ENCODE peak calls at places on chromosome 21, in seven cellular contexts. J is esophagus muscularis mucosa, Z is K562, O is sigmoid colon, U is A549, G is transverse colon, I is SK-N-SH. P is an unnamed sample.
A peak's percentile ranks its signal among the peaks of the same experiment; 100 is the strongest.

GRCh38 chr21:41752231-41752681 is 14.6 kb downstream of the RIPK4 start:
- DNase-seq in J (no peak), I (no peak), U (no peak), G (no peak), O (no peak), Z (no peak), P (no peak)

GRCh38 chr21:38911523-38912354 is 106.0 kb downstream of the ETS2 start:
- DNase-seq in O (no peak), Z (no peak), G (peak; percentile 55), U (no peak), J (peak; percentile 64), I (no peak), P (no peak)

GRCh38 chr21:33256019-33256418 is 10.1 kb upstream of the IL10RB start:
- DNase-seq in Z (no peak), O (no peak), U (no peak), J (no peak), G (no peak), I (no peak), P (no peak)

GRCh38 chr21:35664683-35665082 is 395.6 kb downstream of the SETD4 start:
- DNase-seq in J (no peak), U (no peak), O (no peak), I (no peak), G (no peak), Z (no peak), P (no peak)

GRCh38 chr21:17572431-17572830 is 40.3 kb downstream of the BTG3 start:
- DNase-seq in U (no peak), Z (no peak), J (no peak), I (no peak), G (no peak), O (no peak), P (no peak)

GRCh38 chr21:31266241-31266640 is 77.8 kb downstream of the TIAM1 start:
- DNase-seq in I (no peak), J (no peak), Z (no peak), O (no peak), U (no peak), G (no peak), P (no peak)

GRCh38 chr21:34530264-34530663 is 18.3 kb upstream of the KCNE1 start:
- DNase-seq in J (no peak), O (no peak), I (no peak), G (no peak), U (no peak), Z (no peak), P (no peak)

GRCh38 chr21:39613029-39613934 is 542 bp downstream of the B3GALT5 start:
- DNase-seq in U (no peak), Z (no peak), O (no peak), G (no peak), J (peak; percentile 68), I (peak; percentile 45), P (no peak)

GRCh38 chr21:25639167-25639921 is at the start of gene JAM2:
- DNase-seq in Z (no peak), O (peak; percentile 76), J (no peak), G (peak; percentile 33), I (peak; percentile 88), U (no peak), P (no peak)

GRCh38 chr21:43575466-43575841 is 83.8 kb downstream of the HSF2BP start:
- DNase-seq in Z (no peak), I (no peak), O (no peak), G (no peak), U (no peak), J (no peak), P (no peak)

GRCh38 chr21:43572443-43572842 is 86.8 kb downstream of the HSF2BP start:
- DNase-seq in U (no peak), Z (no peak), I (no peak), J (no peak), G (no peak), O (no peak), P (no peak)

GRCh38 chr21:43573921-43574320 is 85.4 kb downstream of the HSF2BP start:
- DNase-seq in I (no peak), U (no peak), G (no peak), O (no peak), Z (no peak), J (no peak), P (no peak)

GRCh38 chr21:43571976-43572375 is 87.3 kb downstream of the HSF2BP start:
- DNase-seq in I (no peak), G (no peak), Z (no peak), J (no peak), U (no peak), O (no peak), P (no peak)

GRCh38 chr21:43574741-43575465 is 84.4 kb downstream of the HSF2BP start:
- DNase-seq in Z (no peak), G (peak; percentile 36), J (no peak), I (no peak), O (peak; percentile 91), U (no peak), P (no peak)
- TF ChIP-seq EP300 in Z (no peak), G (no peak), J (no peak), I (no peak), O (no peak), U (no peak), P (no peak)

GRCh38 chr21:28908351-28908750 is 84.3 kb downstream of the LTN1 start:
- DNase-seq in G (no peak), I (no peak), Z (no peak), U (no peak), J (no peak), O (no peak), P (no peak)

GRCh38 chr21:28913071-28913470 is 79.6 kb downstream of the LTN1 start:
- DNase-seq in G (no peak), Z (no peak), U (no peak), J (no peak), I (no peak), O (no peak), P (no peak)

GRCh38 chr21:28906841-28907240 is 85.8 kb downstream of the LTN1 start:
- DNase-seq in G (no peak), J (no peak), O (no peak), Z (no peak), I (no peak), U (no peak), P (no peak)

GRCh38 chr21:28906236-28906635 is 86.4 kb downstream of the LTN1 start:
- DNase-seq in J (no peak), Z (no peak), U (no peak), G (no peak), O (no peak), I (no peak), P (no peak)

GRCh38 chr21:28910280-28910887 is 82.3 kb downstream of the LTN1 start:
- DNase-seq in I (no peak), U (no peak), Z (no peak), G (no peak), J (no peak), O (no peak), P (no peak)
- TF ChIP-seq EP300 in I (no peak), U (no peak), Z (no peak), G (no peak), J (no peak), O (no peak), P (no peak)

GRCh38 chr21:36803801-36804452 is 105.0 kb downstream of the SIM2 start:
- DNase-seq in Z (no peak), G (no peak), J (no peak), O (no peak), U (no peak), I (no peak), P (no peak)
- TF ChIP-seq EP300 in Z (no peak), G (no peak), J (no peak), O (no peak), U (no peak), I (no peak), P (no peak)

GRCh38 chr21:45378258-45378966 is 26.6 kb upstream of the COL18A1 start:
- DNase-seq in G (no peak), O (peak; percentile 53), U (no peak), J (no peak), I (no peak), Z (no peak), P (no peak)
- TF ChIP-seq EP300 in G (no peak), O (no peak), U (no peak), J (no peak), I (no peak), Z (no peak), P (no peak)

GRCh38 chr21:42878993-42879787 is at the start of gene WDR4:
- DNase-seq in G (peak; percentile 99), U (peak; percentile 93), O (peak; percentile 98), J (peak; percentile 99), I (peak; percentile 98), Z (peak; percentile 99), P (peak; percentile 98)
- TF ChIP-seq EP300 in G (no peak), U (no peak), O (no peak), J (no peak), I (no peak), Z (no peak), P (no peak)

GRCh38 chr21:29025328-29025713 is 853 bp downstream of the USP16 start:
- DNase-seq in O (no peak), Z (no peak), J (no peak), U (no peak), G (no peak), I (no peak), P (no peak)

GRCh38 chr21:29029524-29029923 is 5.1 kb downstream of the USP16 start:
- DNase-seq in G (no peak), I (no peak), U (no peak), J (no peak), O (no peak), Z (no peak), P (no peak)

GRCh38 chr21:29022141-29022540 is 2.3 kb upstream of the USP16 start:
- DNase-seq in O (no peak), Z (no peak), G (no peak), U (no peak), I (no peak), J (no peak), P (no peak)

GRCh38 chr21:29024474-29025327 is at the start of gene USP16:
- DNase-seq in Z (peak; percentile 100), O (peak; percentile 98), J (peak; percentile 99), G (peak; percentile 97), I (peak; percentile 95), U (peak; percentile 94), P (peak; percentile 95)
- TF ChIP-seq EP300 in Z (no peak), O (no peak), J (no peak), G (no peak), I (no peak), U (no peak), P (peak; percentile 11)

P was measured in stomach.